ENCODE peak calls at places on chromosomes 12 and 14, in nine cellular contexts. J is natural killer cell treated with Interleukin-12 subunit alpha and Interleukin-12 subunit beta and Interleukin-15 and Interleukin-18, amount 100 ng/mL, for 72 hours; S is GM23248; M is NCI-H1694 treated with DMSO at 0.1 percent for 48 hours; N is GM06990; W is AG09319; A is HuH-7; Q is stimulated activated CD4-positive, alpha-beta T cell treated with anti-CD3 and anti-CD28 coated beads, Interleukin-2, amount 100 ng/mL, for 48 hours; U is memory B cell. L is an unnamed sample.

GRCh38 chr14:34059037-34059924 is 108.4 kb upstream of the EGLN3 start:
- DNase-seq in J (no peak), S (no peak), M (no peak), N (no peak), W (no peak), A (no peak), Q (no peak), U (no peak), L (no peak)

GRCh38 chr14:52352546-52352945 is 38.4 kb downstream of the PTGER2 start:
- DNase-seq in J (no peak), S (no peak), M (no peak), N (no peak), W (no peak), A (no peak), Q (no peak), U (no peak), L (no peak)

GRCh38 chr12:50326636-50327284 is 43.4 kb upstream of the LIMA1 start:
- DNase-seq in J (no peak), S (peak; percentile 56), M (no peak), N (no peak), W (peak; percentile 22), A (no peak), Q (no peak), U (no peak), L (peak; percentile 43)

GRCh38 chr14:24721772-24722171 is 87.8 kb upstream of the GZMB start:
- DNase-seq in J (no peak), S (peak; percentile 14), M (no peak), N (no peak), W (no peak), A (no peak), Q (no peak), U (no peak), L (no peak)

GRCh38 chr12:104323899-104324298 is 20.4 kb downstream of the EID3 start:
- DNase-seq in J (no peak), S (no peak), M (no peak), N (no peak), W (no peak), A (no peak), Q (no peak), U (no peak), L (no peak)

GRCh38 chr12:30197392-30198047 is 413.8 kb upstream of the TMTC1 start:
- DNase-seq in J (no peak), S (peak; percentile 64), M (no peak), N (no peak), W (no peak), A (no peak), Q (no peak), U (no peak), L (no peak)

GRCh38 chr12:71475280-71475679 is 35.7 kb downstream of the LGR5 start:
- DNase-seq in J (no peak), S (peak; percentile 61), M (no peak), N (no peak), W (no peak), A (no peak), Q (no peak), U (no peak), L (no peak)

GRCh38 chr12:75404231-75404630 is 13.3 kb downstream of the GLIPR1L2 start:
- DNase-seq in J (no peak), S (peak; percentile 31), M (no peak), N (no peak), W (no peak), A (no peak), Q (no peak), U (no peak), L (no peak)

GRCh38 chr12:12229556-12230092 is 37.2 kb downstream of the LRP6 start:
- DNase-seq in J (no peak), S (no peak), M (no peak), N (no peak), W (peak; percentile 54), A (no peak), Q (no peak), U (no peak), L (no peak)

L was measured in retinal pigment epithelial cell.